ENCODE peak calls at places on chromosomes 13 and 19, in eight cellular contexts. T is left ventricle myocardium inferior; Q is lung; V is CD8-positive, alpha-beta T cell; D is cardiac muscle cell; K is stomach; R is uterus; H is AG04449. O is an unnamed sample.

GRCh38 chr19:40282209-40282580 is 3.0 kb downstream of the AKT2 start:
- DNase-seq in R (no peak), Q (no peak), K (no peak), T (no peak), V (no peak), H (no peak), D (no peak), O (no peak)

GRCh38 chr13:102132896-102133295 is 269.0 kb downstream of the FGF14 start:
- DNase-seq in R (no peak), T (no peak), V (no peak), K (no peak), Q (no peak), H (no peak), D (no peak), O (no peak)

GRCh38 chr13:113453962-113454361 is 674 bp upstream of the ADPRHL1 start:
- DNase-seq in D (peak), V (no peak), K (no peak), R (peak), H (peak), Q (no peak), T (no peak), O (peak)

GRCh38 chr19:18606281-18607221 is at the start of gene CRLF1:
- DNase-seq in K (no peak), V (no peak), R (no peak), Q (no peak), T (no peak), D (no peak), H (no peak), O (no peak)

GRCh38 chr13:103156346-103156998 is 90.3 kb upstream of the SLC10A2 start:
- DNase-seq in Q (no peak), K (no peak), V (no peak), R (no peak), T (no peak), D (no peak), H (no peak), O (no peak)

GRCh38 chr13:30371649-30372265 is 50.5 kb upstream of the UBE2L5 start:
- DNase-seq in T (no peak), K (peak), H (peak), R (no peak), V (peak), D (peak), Q (no peak), O (peak)

GRCh38 chr19:34963531-34964406 is at the start of gene ZNF792:
- DNase-seq in T (peak), Q (peak), R (peak), H (no peak), V (peak), K (peak), D (peak), O (peak)

GRCh38 chr13:100349594-100349993 is 239.0 kb downstream of the GGACT start:
- DNase-seq in R (no peak), D (no peak), V (no peak), T (no peak), Q (no peak), H (no peak), K (no peak), O (no peak)

GRCh38 chr19:37932985-37933953 is 26.3 kb downstream of the SIPA1L3 start:
- DNase-seq in K (peak), D (peak), H (no peak), T (peak), Q (no peak), V (no peak), R (no peak), O (peak)

GRCh38 chr13:44649834-44650233 is 73.7 kb upstream of the TSC22D1 start:
- DNase-seq in V (no peak), K (no peak), D (no peak), H (no peak), R (no peak), T (no peak), Q (no peak), O (no peak)

GRCh38 chr19:30453768-30454167 is 81.6 kb downstream of the ZNF536 start:
- DNase-seq in D (no peak), H (no peak), V (no peak), K (no peak), R (no peak), Q (no peak), T (no peak), O (no peak)

GRCh38 chr13:110137677-110138008 is 169.3 kb downstream of the COL4A1 start:
- DNase-seq in H (no peak), D (peak), K (no peak), T (peak), R (no peak), Q (no peak), V (no peak), O (peak)

GRCh38 chr13:53058077-53058660 is 29.6 kb downstream of the OLFM4 start:
- DNase-seq in D (no peak), T (no peak), H (no peak), Q (no peak), R (no peak), V (no peak), K (no peak), O (no peak)

GRCh38 chr13:83378901-83379300 is 503.4 kb downstream of the SLITRK1 start:
- DNase-seq in T (no peak), V (no peak), K (no peak), R (no peak), Q (no peak), H (no peak), D (peak), O (no peak)

GRCh38 chr19:29767039-29767735 is 44.6 kb upstream of the CCNE1 start:
- DNase-seq in Q (no peak), V (no peak), H (no peak), K (no peak), T (no peak), R (no peak), D (no peak), O (no peak)

GRCh38 chr19:49775742-49776370 is 9.1 kb downstream of the AP2A1 start:
- DNase-seq in R (no peak), K (no peak), Q (no peak), V (no peak), T (no peak), H (no peak), D (no peak), O (no peak)

GRCh38 chr13:23652909-23653726 is 82.9 kb downstream of the TNFRSF19 start:
- DNase-seq in T (no peak), Q (no peak), K (no peak), R (no peak), V (no peak), D (no peak), H (no peak), O (no peak)

GRCh38 chr13:112586334-112586733 is 1.6 kb downstream of the TUBGCP3 start:
- DNase-seq in Q (no peak), T (no peak), R (no peak), D (no peak), H (no peak), V (no peak), K (no peak), O (no peak)

GRCh38 chr13:102907016-102907756 is 61.4 kb downstream of the ERCC5 start:
- DNase-seq in K (no peak), D (peak), T (no peak), R (no peak), V (no peak), H (no peak), Q (no peak), O (no peak)

GRCh38 chr13:62931901-62932883 is 1516.5 kb upstream of the PCDH20 start:
- DNase-seq in Q (no peak), R (no peak), H (no peak), V (no peak), K (no peak), D (peak), T (no peak), O (no peak)

GRCh38 chr19:8149261-8150094 is at the start of gene FBN3:
- DNase-seq in T (no peak), K (no peak), D (no peak), R (no peak), Q (no peak), V (no peak), H (no peak), O (no peak)

GRCh38 chr13:41916173-41916954 is 44.5 kb downstream of the VWA8 start:
- DNase-seq in K (no peak), D (peak), Q (no peak), H (peak), T (no peak), R (no peak), V (no peak), O (no peak)

GRCh38 chr13:27954406-27954851 is 14.7 kb downstream of the CDX2 start:
- DNase-seq in R (no peak), D (peak), Q (no peak), T (no peak), V (no peak), H (no peak), K (peak), O (peak)

GRCh38 chr13:73274147-73274546 is 215.3 kb downstream of the KLF5 start:
- DNase-seq in R (no peak), V (no peak), Q (no peak), T (no peak), D (no peak), K (no peak), H (peak), O (no peak)

GRCh38 chr19:50300814-50301606 is 28.2 kb downstream of the KCNC3 start:
- DNase-seq in K (no peak), H (peak), D (peak), Q (no peak), V (no peak), R (no peak), T (no peak), O (no peak)

GRCh38 chr13:57631607-57632275 is at the start of gene PCDH17:
- DNase-seq in R (peak), H (no peak), Q (peak), K (peak), T (peak), D (peak), V (no peak), O (peak)

GRCh38 chr13:106772202-106772601 is 204.3 kb upstream of the ARGLU1 start:
- DNase-seq in D (peak), K (no peak), H (no peak), Q (no peak), V (no peak), R (no peak), T (no peak), O (no peak)

GRCh38 chr13:72875233-72875632 is 93.3 kb downstream of the PIBF1 start:
- DNase-seq in R (no peak), H (no peak), K (no peak), V (no peak), D (peak), T (no peak), Q (no peak), O (no peak)

GRCh38 chr19:57709616-57710015 is 612 bp upstream of the ZNF154 start:
- DNase-seq in R (no peak), K (no peak), V (no peak), Q (no peak), H (no peak), T (no peak), D (no peak), O (no peak)
- H3K4me3 ChIP-seq in R (no peak), K (no peak), V (no peak), Q (no peak), H (no peak), T (peak), D (peak), O (no peak)

DNA sequence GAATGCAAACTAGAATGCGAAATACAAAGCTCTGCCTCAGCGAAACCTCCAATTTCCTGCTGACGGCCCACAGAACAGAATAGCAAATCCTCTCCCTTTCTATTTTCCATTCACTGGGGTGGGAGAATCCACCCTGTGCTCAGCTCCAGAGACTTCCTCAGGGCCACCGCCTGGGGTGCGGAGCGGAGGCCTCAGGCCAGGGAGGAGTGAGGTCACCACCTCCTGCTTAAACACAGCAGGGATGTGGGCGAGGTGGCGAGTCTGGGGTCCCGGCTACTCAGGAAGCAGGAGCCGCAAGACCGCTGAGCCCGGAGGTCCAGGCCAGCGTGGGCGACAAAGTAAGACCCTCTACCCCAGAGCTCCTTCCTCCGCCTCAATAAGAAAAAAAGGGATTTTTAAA is 666 bp upstream of the ZNF320 start:
- DNase-seq in T (no peak), H (no peak), D (no peak), V (no peak), K (no peak), R (no peak), Q (no peak), O (no peak)
- H3K4me3 ChIP-seq in T (peak), H (peak), D (peak), V (peak), K (peak), R (peak), Q (no peak), O (peak)

GRCh38 chr13:38686635-38687245 is at the start of gene FREM2:
- DNase-seq in K (peak), Q (peak), V (no peak), H (no peak), T (no peak), R (no peak), D (peak), O (peak)
- H3K4me3 ChIP-seq in K (peak), Q (peak), V (no peak), H (no peak), T (peak), R (peak), D (peak), O (peak)

DNA sequence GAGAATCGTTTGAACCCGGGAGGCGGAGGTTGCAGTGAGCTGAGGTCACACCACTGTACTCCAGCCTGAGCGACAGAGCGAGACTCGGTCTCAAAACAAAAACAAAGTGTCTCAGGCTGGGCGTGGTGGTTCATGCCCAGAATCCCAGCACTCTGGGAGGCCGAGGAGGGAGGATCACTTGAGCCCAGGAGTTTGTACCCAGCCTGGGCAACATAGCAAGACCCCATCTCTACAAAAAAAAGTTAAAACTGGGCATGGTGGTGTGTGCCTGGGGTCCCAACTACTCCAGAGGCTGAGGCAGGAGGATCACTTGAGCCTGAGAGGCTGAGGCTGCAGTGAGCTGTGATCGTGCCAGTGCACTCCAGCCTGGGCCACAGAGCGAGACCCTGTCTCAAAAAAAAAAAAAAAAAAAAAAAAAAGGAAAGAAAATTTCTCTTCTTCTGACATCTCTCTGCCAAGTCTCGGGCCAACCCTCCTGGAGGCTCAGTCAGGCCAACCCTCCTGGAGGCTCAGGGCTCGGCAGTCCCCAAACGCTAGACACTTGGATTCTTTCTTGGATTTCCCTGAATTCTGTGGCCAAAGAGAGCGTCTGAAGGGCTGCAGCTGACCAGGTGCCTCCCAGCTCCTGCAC is 26.3 kb downstream of the ARID3A start:
- DNase-seq in V (no peak), T (no peak), K (no peak), Q (no peak), H (no peak), D (no peak), R (no peak), O (no peak)
- H3K4me3 ChIP-seq in V (no peak), T (no peak), K (peak), Q (no peak), H (no peak), D (no peak), R (no peak), O (no peak)

GRCh38 chr19:16073481-16073880 is 2.8 kb upstream of the TPM4 start:
- DNase-seq in V (no peak), D (no peak), H (no peak), K (no peak), Q (no peak), T (no peak), R (no peak), O (no peak)

GRCh38 chr19:16069813-16070365 is 6.4 kb upstream of the TPM4 start:
- DNase-seq in T (no peak), R (no peak), K (peak), Q (no peak), H (no peak), D (no peak), V (no peak), O (no peak)

GRCh38 chr19:16068696-16069259 is 7.5 kb upstream of the TPM4 start:
- DNase-seq in H (no peak), K (no peak), T (no peak), R (no peak), D (no peak), V (no peak), Q (no peak), O (peak)

GRCh38 chr19:16071072-16071691 is 5.1 kb upstream of the TPM4 start:
- DNase-seq in T (no peak), V (no peak), R (no peak), H (no peak), Q (no peak), D (no peak), K (no peak), O (no peak)

DNA sequence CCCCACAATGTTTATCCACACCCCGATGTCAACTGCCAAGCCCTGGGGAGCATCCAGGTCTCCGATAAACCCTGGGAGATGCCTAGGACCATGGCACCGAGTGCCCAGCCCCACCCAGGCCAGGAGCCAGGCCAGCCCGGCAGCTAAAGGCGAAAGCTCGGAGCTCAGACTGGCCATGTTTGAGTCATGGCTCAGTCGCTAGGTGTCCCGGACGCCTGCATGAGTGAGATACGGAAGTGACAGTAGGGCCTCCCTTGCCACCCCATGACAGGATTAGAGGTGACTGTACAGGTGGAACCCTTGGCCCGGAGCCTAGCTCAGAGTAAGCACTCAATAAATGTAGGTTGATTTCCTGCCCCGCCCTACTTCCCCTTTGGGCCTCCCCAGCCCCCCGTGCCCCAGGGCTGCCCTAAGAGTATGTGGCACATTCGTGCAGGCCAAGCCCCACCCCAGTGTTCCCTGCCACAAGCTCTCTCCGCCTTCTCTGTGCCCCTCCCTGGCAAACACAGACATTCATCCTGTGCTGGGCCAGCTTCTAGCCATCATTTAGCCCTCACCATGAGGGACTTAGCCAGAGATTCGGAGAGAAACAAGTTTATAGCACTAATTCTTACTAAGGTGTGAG is 5.8 kb upstream of the TPM4 start:
- DNase-seq in K (peak), V (peak), T (peak), H (no peak), Q (peak), D (no peak), R (peak), O (peak)
- H3K4me3 ChIP-seq in K (peak), V (peak), T (peak), H (no peak), Q (no peak), D (no peak), R (peak), O (no peak)

GRCh38 chr13:91349992-91350911 is 2.8 kb downstream of the MIR17HG start:
- DNase-seq in Q (no peak), V (no peak), K (no peak), T (no peak), H (no peak), D (peak), R (no peak), O (no peak)
- H3K4me3 ChIP-seq in Q (no peak), V (no peak), K (peak), T (no peak), H (peak), D (peak), R (no peak), O (peak)

GRCh38 chr13:26517931-26518330 is 39.6 kb upstream of the WASF3 start:
- DNase-seq in R (no peak), V (no peak), D (no peak), T (no peak), K (no peak), Q (no peak), H (no peak), O (no peak)

GRCh38 chr13:26515721-26516120 is 41.8 kb upstream of the WASF3 start:
- DNase-seq in R (no peak), H (no peak), T (no peak), D (no peak), V (no peak), Q (no peak), K (no peak), O (no peak)

GRCh38 chr13:26513931-26514330 is 43.6 kb upstream of the WASF3 start:
- DNase-seq in V (no peak), K (no peak), T (no peak), R (no peak), Q (no peak), D (no peak), H (no peak), O (no peak)

GRCh38 chr13:26523007-26523406 is 34.5 kb upstream of the WASF3 start:
- DNase-seq in H (no peak), T (no peak), R (no peak), K (no peak), D (no peak), V (no peak), Q (no peak), O (no peak)

GRCh38 chr13:26518433-26519084 is 38.9 kb upstream of the WASF3 start:
- DNase-seq in V (no peak), H (no peak), Q (no peak), T (no peak), K (no peak), D (no peak), R (no peak), O (no peak)
- H3K4me3 ChIP-seq in V (no peak), H (no peak), Q (no peak), T (no peak), K (no peak), D (no peak), R (no peak), O (no peak)

GRCh38 chr19:3362217-3362907 is 4.0 kb upstream of the NFIC start:
- DNase-seq in Q (no peak), D (no peak), T (no peak), K (no peak), H (no peak), V (no peak), R (no peak), O (no peak)
- H3K4me3 ChIP-seq in Q (no peak), D (no peak), T (peak), K (peak), H (peak), V (no peak), R (peak), O (no peak)

O was measured in right lobe of liver.